ENCODE peak calls at places on chromosomes 3 and 15, in four cellular contexts. X, M, E and Q are unnamed samples.

GRCh38 chr3:113485161-113485609 is 29.8 kb downstream of the SPICE1 start:
- DNase-seq in X (no peak), M (no peak), E (peak), Q (peak)

GRCh38 chr15:78325092-78325843 is 14.9 kb upstream of the CRABP1 start:
- DNase-seq in X (peak), M (no peak), E (no peak), Q (no peak)

GRCh38 chr3:29183346-29184087 is 97.4 kb upstream of the RBMS3 start:
- DNase-seq in X (peak), M (no peak), E (no peak), Q (peak)

GRCh38 chr3:62229201-62229600 is 144.1 kb downstream of the FEZF2 start:
- DNase-seq in X (no peak), M (no peak), E (no peak), Q (no peak)

GRCh38 chr3:134630506-134630905 is 20.3 kb downstream of the KY start:
- DNase-seq in X (peak), M (no peak), E (no peak), Q (no peak)

GRCh38 chr15:85749261-85750151 is 45.2 kb downstream of the KLHL25 start:
- DNase-seq in X (no peak), M (no peak), E (no peak), Q (no peak)

GRCh38 chr15:45184562-45185041 is 3.2 kb downstream of the SHF start:
- DNase-seq in X (no peak), M (no peak), E (no peak), Q (no peak)

GRCh38 chr3:132034486-132035464 is at the start of gene CPNE4:
- DNase-seq in X (peak), M (peak), E (peak), Q (peak)

GRCh38 chr15:31111091-31111647 is 9.6 kb upstream of the TRPM1 start:
- DNase-seq in X (peak), M (no peak), E (no peak), Q (no peak)

GRCh38 chr3:98584563-98584962 is 8.8 kb downstream of the CPOX start:
- DNase-seq in X (no peak), M (no peak), E (no peak), Q (no peak)

GRCh38 chr15:62901916-62902554 is 140.5 kb upstream of the TPM1 start:
- DNase-seq in X (no peak), M (no peak), E (no peak), Q (no peak)

GRCh38 chr3:52784021-52784621 is 6.7 kb downstream of the ITIH1 start:
- DNase-seq in X (no peak), M (no peak), E (peak), Q (no peak)

GRCh38 chr15:101100118-101100517 is 151.7 kb downstream of the CHSY1 start:
- DNase-seq in X (no peak), M (no peak), E (no peak), Q (no peak)

GRCh38 chr15:100525894-100526512 is 2.7 kb downstream of the CERS3 start:
- DNase-seq in X (no peak), M (no peak), E (no peak), Q (no peak)

GRCh38 chr15:98560338-98560737 is 88.0 kb upstream of the IGF1R start:
- DNase-seq in X (no peak), M (no peak), E (no peak), Q (no peak)

GRCh38 chr3:115380883-115381572 is 233.9 kb upstream of the ZBTB20 start:
- DNase-seq in X (no peak), M (no peak), E (no peak), Q (no peak)

GRCh38 chr3:184015381-184016019 is 2.2 kb downstream of the ABCC5 start:
- DNase-seq in X (no peak), M (no peak), E (no peak), Q (no peak)

GRCh38 chr3:114112696-114113095 is 56.2 kb downstream of the QTRT2 start:
- DNase-seq in X (peak), M (no peak), E (no peak), Q (no peak)

GRCh38 chr3:133469140-133469731 is 69.4 kb downstream of the BFSP2 start:
- DNase-seq in X (peak), M (no peak), E (no peak), Q (no peak)

GRCh38 chr3:13303410-13303809 is 116.7 kb downstream of the NUP210 start:
- DNase-seq in X (no peak), M (no peak), E (no peak), Q (no peak)

GRCh38 chr3:153073636-153074035 is 88.4 kb upstream of the RAP2B start:
- DNase-seq in X (no peak), M (no peak), E (no peak), Q (no peak)

GRCh38 chr3:187811580-187812250 is 66.4 kb upstream of the BCL6 start:
- DNase-seq in X (peak), M (no peak), E (no peak), Q (no peak)

GRCh38 chr3:24829011-24829581 is 334.4 kb upstream of the THRB start:
- DNase-seq in X (no peak), M (peak), E (peak), Q (no peak)

GRCh38 chr3:143266512-143266911 is 146.9 kb downstream of the CHST2 start:
- DNase-seq in X (no peak), M (no peak), E (no peak), Q (no peak)

GRCh38 chr3:24802614-24803013 is 308.0 kb upstream of the THRB start:
- DNase-seq in X (no peak), M (no peak), E (no peak), Q (no peak)

GRCh38 chr3:9351709-9352126 is 11.1 kb upstream of the THUMPD3 start:
- DNase-seq in X (no peak), M (no peak), E (no peak), Q (no peak)

GRCh38 chr15:58201536-58201935 is 63.4 kb downstream of the AQP9 start:
- DNase-seq in X (peak), M (no peak), E (no peak), Q (no peak)

GRCh38 chr3:154904328-154904727 is 175.8 kb upstream of the MME start:
- DNase-seq in X (peak), M (no peak), E (no peak), Q (no peak)

GRCh38 chr3:116038968-116039950 is 406.0 kb downstream of the LSAMP start:
- DNase-seq in X (peak), M (no peak), E (no peak), Q (no peak)

GRCh38 chr3:135915206-135915605 is 50.3 kb upstream of the PPP2R3A start:
- DNase-seq in X (no peak), M (no peak), E (no peak), Q (no peak)

GRCh38 chr15:37518436-37518835 is 416.0 kb upstream of the TMCO5A start:
- DNase-seq in X (no peak), M (no peak), E (no peak), Q (no peak)

GRCh38 chr3:174524203-174524602 is 334.9 kb upstream of the NAALADL2 start:
- DNase-seq in X (no peak), M (no peak), E (no peak), Q (no peak)

GRCh38 chr3:196968233-196969000 is at the start of gene PIGZ:
- DNase-seq in X (peak), M (peak), E (peak), Q (peak)

GRCh38 chr15:31303434-31304073 is 23.1 kb upstream of the KLF13 start:
- DNase-seq in X (no peak), M (no peak), E (peak), Q (peak)

GRCh38 chr3:148718982-148719862 is 21.5 kb downstream of the AGTR1 start:
- DNase-seq in X (peak), M (no peak), E (no peak), Q (no peak)

GRCh38 chr3:126732281-126733060 is 28.4 kb downstream of the CHCHD6 start:
- DNase-seq in X (no peak), M (no peak), E (no peak), Q (no peak)

GRCh38 chr15:94205366-94205765 is 26.0 kb upstream of the MCTP2 start:
- DNase-seq in X (no peak), M (no peak), E (no peak), Q (peak)

GRCh38 chr3:157353657-157354056 is 83.0 kb upstream of the PTX3 start:
- DNase-seq in X (no peak), M (no peak), E (no peak), Q (no peak)

GRCh38 chr3:157351981-157352380 is 84.7 kb upstream of the PTX3 start:
- DNase-seq in X (no peak), M (no peak), E (no peak), Q (no peak)

GRCh38 chr3:157347577-157348303 is 88.9 kb upstream of the PTX3 start:
- DNase-seq in X (no peak), M (peak), E (no peak), Q (no peak)
- TF ChIP-seq CTCF in X (peak), M (peak), E (no peak), Q (no peak)

DNA sequence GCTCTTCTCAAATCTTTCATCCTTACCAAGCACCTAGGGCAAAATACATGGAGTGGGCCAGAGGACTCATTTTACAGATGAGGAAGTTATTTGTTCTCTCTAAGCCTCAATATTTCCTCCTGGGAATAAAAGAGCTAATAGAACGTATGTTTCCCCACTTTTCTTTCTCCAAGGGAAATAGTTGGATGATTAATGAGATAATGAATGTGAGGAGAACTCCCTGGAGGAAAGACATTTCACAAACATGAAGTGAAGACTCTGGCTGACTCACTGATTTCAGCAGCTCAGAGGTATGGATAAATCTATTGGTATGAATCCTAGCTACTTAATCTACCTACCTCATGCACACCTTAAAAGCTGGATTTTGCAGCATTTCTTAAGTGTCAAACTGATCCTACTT is 98.4 kb downstream of the ECT2 start:
- DNase-seq in X (peak), M (no peak), E (no peak), Q (no peak)
- TF ChIP-seq CTCF in X (no peak), M (no peak), E (no peak), Q (no peak)

DNA sequence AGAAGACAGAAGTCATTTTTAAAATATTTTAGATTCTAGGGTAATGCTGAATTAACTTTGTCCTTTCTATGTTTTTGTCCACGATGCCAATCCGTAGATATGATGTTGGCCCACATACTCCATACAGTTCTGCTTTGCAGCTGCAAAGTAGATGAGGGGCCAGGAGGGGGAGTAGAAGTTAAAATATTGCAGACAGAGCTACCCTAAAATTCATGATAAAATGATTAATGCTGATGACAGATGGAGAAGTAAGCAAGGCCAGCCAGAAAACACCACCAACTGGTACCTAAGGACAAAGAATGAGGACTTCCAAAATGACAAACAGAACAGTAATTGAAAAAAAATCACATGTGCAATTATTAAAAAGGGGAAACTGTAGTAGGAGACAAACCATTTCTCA is 756.6 kb upstream of the ARPP21 start:
- DNase-seq in X (peak), M (peak), E (no peak), Q (no peak)
- TF ChIP-seq CTCF in X (peak), M (peak), E (no peak), Q (no peak)

GRCh38 chr15:90892498-90893174 is 8.3 kb downstream of the FES start:
- DNase-seq in X (no peak), M (no peak), E (no peak), Q (no peak)

GRCh38 chr15:90895571-90896117 is 7.5 kb upstream of the MAN2A2 start:
- DNase-seq in X (peak), M (no peak), E (no peak), Q (no peak)

GRCh38 chr15:90892023-90892422 is 7.7 kb downstream of the FES start:
- DNase-seq in X (no peak), M (no peak), E (no peak), Q (no peak)

GRCh38 chr15:90891346-90891949 is 7.1 kb downstream of the FES start:
- DNase-seq in X (no peak), M (no peak), E (no peak), Q (no peak)

DNA sequence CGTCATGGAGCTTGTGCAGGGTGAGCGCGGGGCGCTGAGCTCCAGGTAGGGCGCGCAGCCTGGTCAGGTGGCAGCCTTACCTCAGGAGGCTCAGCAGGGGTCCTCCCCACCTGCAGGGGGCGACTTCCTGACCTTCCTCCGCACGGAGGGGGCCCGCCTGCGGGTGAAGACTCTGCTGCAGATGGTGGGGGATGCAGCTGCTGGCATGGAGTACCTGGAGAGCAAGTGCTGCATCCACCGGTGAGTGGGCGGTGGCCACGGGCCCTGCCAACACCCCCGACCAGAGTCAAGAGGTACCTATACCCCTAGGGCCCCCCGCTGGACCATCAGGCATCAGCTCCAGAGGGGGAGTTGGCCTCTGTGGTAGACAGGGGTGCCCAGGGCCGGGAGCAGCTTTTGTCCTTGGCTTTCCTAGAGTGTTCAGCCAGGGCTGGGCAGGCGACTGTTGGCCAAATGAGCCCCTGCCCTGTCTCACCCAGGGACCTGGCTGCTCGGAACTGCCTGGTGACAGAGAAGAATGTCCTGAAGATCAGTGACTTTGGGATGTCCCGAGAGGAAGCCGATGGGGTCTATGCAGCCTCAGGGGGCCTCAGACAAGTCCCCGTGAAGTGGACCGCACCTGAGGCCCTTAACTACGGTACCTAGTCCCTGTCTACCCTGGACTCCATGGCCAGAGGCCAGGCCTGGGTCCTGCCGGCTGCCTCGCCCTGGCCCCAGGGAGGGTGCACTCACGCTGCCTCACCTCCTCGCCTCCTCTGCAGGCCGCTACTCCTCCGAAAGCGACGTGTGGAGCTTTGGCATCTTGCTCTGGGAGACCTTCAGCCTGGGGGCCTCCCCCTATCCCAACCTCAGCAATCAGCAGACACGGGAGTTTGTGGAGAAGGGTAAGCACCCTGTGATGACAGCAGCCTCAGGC is 9.1 kb downstream of the FES start:
- DNase-seq in X (no peak), M (no peak), E (no peak), Q (peak)
- TF ChIP-seq CTCF in X (no peak), M (peak), E (no peak), Q (peak)

GRCh38 chr15:82849556-82850241 is 40.3 kb downstream of the WHAMM start:
- DNase-seq in X (peak), M (peak), E (peak), Q (peak)
- TF ChIP-seq CTCF in X (peak), M (peak), E (peak), Q (peak)

GRCh38 chr3:95612611-95613010 is 1201.8 kb upstream of the EPHA6 start:
- DNase-seq in X (no peak), M (no peak), E (no peak), Q (no peak)
- TF ChIP-seq CTCF in X (no peak), M (no peak), E (no peak), Q (no peak)

GRCh38 chr3:66401578-66402382 is 99.0 kb downstream of the LRIG1 start:
- DNase-seq in X (no peak), M (no peak), E (no peak), Q (no peak)

GRCh38 chr3:66399529-66400232 is 101.1 kb downstream of the LRIG1 start:
- DNase-seq in X (no peak), M (no peak), E (no peak), Q (no peak)

GRCh38 chr3:66398228-66399025 is 102.4 kb downstream of the LRIG1 start:
- DNase-seq in X (no peak), M (no peak), E (no peak), Q (no peak)

GRCh38 chr3:66401157-66401550 is 99.7 kb downstream of the LRIG1 start:
- DNase-seq in X (no peak), M (no peak), E (no peak), Q (no peak)

GRCh38 chr3:66400381-66401156 is 100.3 kb downstream of the LRIG1 start:
- DNase-seq in X (no peak), M (no peak), E (no peak), Q (no peak)
- TF ChIP-seq CTCF in X (no peak), M (no peak), E (no peak), Q (no peak)

DNA sequence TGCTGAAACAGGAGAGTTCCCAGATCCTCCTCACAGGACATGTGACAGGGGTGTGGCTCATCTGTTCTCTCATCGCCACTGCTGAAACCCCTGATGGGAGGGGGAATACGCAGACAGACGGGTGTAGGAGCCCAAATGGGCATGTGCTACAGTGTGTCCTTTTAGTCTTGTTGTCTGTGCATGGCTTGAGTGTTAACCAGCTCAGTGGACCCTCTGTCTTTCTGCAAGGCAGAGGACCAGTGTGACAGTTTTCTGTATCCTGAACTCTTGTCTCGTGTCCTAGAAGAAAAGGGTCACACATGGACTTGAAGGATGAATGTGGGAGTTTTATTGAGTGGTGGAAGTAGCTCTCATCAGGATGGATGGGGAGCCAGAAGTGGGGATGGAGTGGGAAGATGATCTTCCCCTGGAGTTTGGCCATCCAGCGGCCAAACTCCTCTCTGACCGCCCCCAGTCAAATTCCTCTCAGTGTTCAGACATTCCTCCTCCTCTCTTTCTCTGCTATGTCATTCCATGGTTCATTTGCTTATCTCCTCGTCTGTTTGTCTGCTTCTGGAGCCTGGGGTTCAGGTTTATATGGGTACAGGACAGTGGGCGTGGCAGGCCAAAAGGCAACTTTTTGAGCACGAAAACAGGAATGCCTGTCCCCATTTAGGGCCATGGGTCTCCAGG is 113.0 kb upstream of the NECTIN3 start:
- DNase-seq in X (no peak), M (no peak), E (no peak), Q (no peak)
- TF ChIP-seq CTCF in X (no peak), M (no peak), E (no peak), Q (no peak)